ENCODE peak calls at places on chromosomes 7 and 10, in six cellular contexts. A, P, W, E, M and K are unnamed samples.

GRCh38 chr10:126199221-126199998 is 188.9 kb downstream of the ADAM12 start:
- DNase-seq in A (no peak), P (no peak), W (peak), E (no peak), M (no peak), K (no peak)

GRCh38 chr7:133061357-133061756 is 20.5 kb downstream of the CHCHD3 start:
- DNase-seq in A (no peak), P (no peak), W (no peak), E (peak), M (no peak), K (no peak)

GRCh38 chr7:14902589-14902963 is at the start of gene DGKB:
- DNase-seq in A (peak), P (peak), W (peak), E (peak), M (peak), K (peak)

GRCh38 chr7:134024729-134025128 is 102.4 kb upstream of the LRGUK start:
- DNase-seq in A (peak), P (no peak), W (peak), E (no peak), M (no peak), K (peak)

GRCh38 chr10:6513509-6513908 is 66.6 kb downstream of the PRKCQ start:
- DNase-seq in A (no peak), P (no peak), W (no peak), E (no peak), M (no peak), K (no peak)

GRCh38 chr7:134910214-134910890 is 76.0 kb upstream of the AGBL3 start:
- DNase-seq in A (no peak), P (no peak), W (no peak), E (no peak), M (no peak), K (no peak)

GRCh38 chr10:22500567-22501369 is 155.5 kb downstream of the SPAG6 start:
- DNase-seq in A (peak), P (no peak), W (no peak), E (no peak), M (no peak), K (no peak)

GRCh38 chr10:130021373-130021950 is 57.4 kb upstream of the EBF3 start:
- DNase-seq in A (no peak), P (no peak), W (peak), E (no peak), M (no peak), K (no peak)

GRCh38 chr10:74813860-74814259 is 12.5 kb upstream of the KAT6B start:
- DNase-seq in A (no peak), P (no peak), W (no peak), E (no peak), M (no peak), K (no peak)

GRCh38 chr10:72935358-72935757 is 19.2 kb downstream of the PLA2G12B start:
- DNase-seq in A (no peak), P (no peak), W (no peak), E (no peak), M (no peak), K (no peak)

GRCh38 chr7:133052826-133053225 is 29.1 kb downstream of the CHCHD3 start:
- DNase-seq in A (no peak), P (no peak), W (no peak), E (no peak), M (no peak), K (no peak)

GRCh38 chr7:8612584-8612983 is 179.2 kb downstream of the NXPH1 start:
- DNase-seq in A (no peak), P (no peak), W (no peak), E (no peak), M (no peak), K (no peak)

GRCh38 chr7:151311294-151311864 is 30.2 kb upstream of the NUB1 start:
- DNase-seq in A (no peak), P (no peak), W (no peak), E (no peak), M (no peak), K (peak)

GRCh38 chr10:130027716-130028464 is 63.8 kb upstream of the EBF3 start:
- DNase-seq in A (peak), P (no peak), W (no peak), E (no peak), M (no peak), K (no peak)

GRCh38 chr10:89563861-89564478 is 28.6 kb upstream of the SLC16A12 start:
- DNase-seq in A (peak), P (no peak), W (peak), E (peak), M (no peak), K (no peak)

GRCh38 chr10:97222346-97222961 is 36.7 kb upstream of the SLIT1 start:
- DNase-seq in A (peak), P (no peak), W (no peak), E (peak), M (no peak), K (no peak)

GRCh38 chr7:18202315-18203045 is 174.8 kb upstream of the PRPS1L1 start:
- DNase-seq in A (no peak), P (no peak), W (no peak), E (no peak), M (no peak), K (no peak)

GRCh38 chr10:1189166-1190051 is 133.2 kb downstream of the WDR37 start:
- DNase-seq in A (no peak), P (peak), W (no peak), E (no peak), M (peak), K (no peak)

GRCh38 chr10:46550795-46551700 is 5.4 kb downstream of the GPRIN2 start:
- DNase-seq in A (no peak), P (peak), W (no peak), E (no peak), M (peak), K (peak)

GRCh38 chr7:2906197-2906931 is 62.3 kb upstream of the GNA12 start:
- DNase-seq in A (no peak), P (peak), W (no peak), E (no peak), M (no peak), K (no peak)

GRCh38 chr10:22475857-22476600 is 130.7 kb downstream of the SPAG6 start:
- DNase-seq in A (peak), P (peak), W (no peak), E (peak), M (no peak), K (peak)

GRCh38 chr7:124856299-124856888 is 73.2 kb downstream of the POT1 start:
- DNase-seq in A (peak), P (no peak), W (peak), E (peak), M (no peak), K (no peak)

GRCh38 chr7:155676052-155676451 is 31.6 kb downstream of the RBM33 start:
- DNase-seq in A (no peak), P (no peak), W (no peak), E (no peak), M (no peak), K (no peak)

GRCh38 chr7:28155964-28156363 is 24.6 kb downstream of the JAZF1 start:
- DNase-seq in A (no peak), P (no peak), W (peak), E (no peak), M (no peak), K (no peak)

DNA sequence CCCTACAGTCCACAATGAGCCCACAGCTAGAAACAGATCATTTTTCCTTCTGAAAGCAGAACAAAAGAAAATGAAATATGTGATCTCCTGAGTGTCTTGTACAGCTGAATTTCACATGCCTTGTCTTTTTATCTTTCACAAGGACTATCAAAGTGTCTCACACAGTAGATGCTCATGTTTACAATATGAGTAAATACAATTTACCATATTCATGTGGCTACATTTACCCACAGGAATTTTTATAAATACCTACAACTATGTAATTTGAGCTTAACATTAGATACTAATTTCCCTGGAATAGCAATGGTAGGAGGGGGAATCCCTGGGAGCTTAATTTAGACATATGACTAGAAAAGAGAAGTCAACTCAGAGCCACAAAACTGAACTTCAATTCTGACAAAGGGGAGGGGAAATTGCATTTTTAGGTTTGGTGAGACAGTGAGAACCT is 186.2 kb downstream of the MACC1 start:
- DNase-seq in A (no peak), P (no peak), W (peak), E (no peak), M (no peak), K (no peak)
- H3K27ac ChIP-seq in A (peak), P (no peak), W (peak), E (no peak), M (no peak), K (no peak)

GRCh38 chr7:13016633-13017324 is 329.3 kb downstream of the ARL4A start:
- DNase-seq in A (no peak), P (no peak), W (peak), E (no peak), M (no peak), K (no peak)
- H3K27ac ChIP-seq in A (no peak), P (no peak), W (peak), E (no peak), M (no peak), K (no peak)

DNA sequence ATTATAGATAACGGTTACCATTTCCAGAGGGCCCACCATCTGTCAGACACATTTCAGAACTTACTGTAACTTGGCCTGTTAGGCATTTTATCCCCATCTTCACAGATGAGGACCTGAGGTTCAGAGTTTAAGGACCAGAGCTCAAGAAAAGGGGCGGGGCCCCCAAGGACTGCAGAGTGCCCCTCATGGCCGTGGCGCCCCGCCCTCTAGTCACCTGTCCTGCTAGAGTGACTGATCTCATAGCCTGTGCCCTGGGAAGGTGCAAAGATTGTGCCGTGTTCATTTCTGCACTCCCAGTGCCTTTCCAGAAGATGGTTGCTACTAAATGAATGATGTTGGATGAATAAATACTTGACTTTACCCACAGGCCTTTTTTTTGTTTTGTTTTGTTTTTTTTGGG is 107.0 kb downstream of the XRCC2 start:
- DNase-seq in A (no peak), P (no peak), W (no peak), E (no peak), M (no peak), K (no peak)
- H3K27ac ChIP-seq in A (no peak), P (no peak), W (no peak), E (no peak), M (no peak), K (no peak)

GRCh38 chr10:31604141-31604540 is 285.1 kb downstream of the ZEB1 start:
- DNase-seq in A (no peak), P (peak), W (no peak), E (no peak), M (no peak), K (no peak)

GRCh38 chr10:31601136-31601535 is 282.1 kb downstream of the ZEB1 start:
- DNase-seq in A (no peak), P (no peak), W (no peak), E (no peak), M (no peak), K (no peak)

GRCh38 chr10:31603245-31604087 is 284.4 kb downstream of the ZEB1 start:
- DNase-seq in A (peak), P (peak), W (peak), E (peak), M (peak), K (peak)

GRCh38 chr10:31604646-31605170 is 285.7 kb downstream of the ZEB1 start:
- DNase-seq in A (no peak), P (no peak), W (no peak), E (no peak), M (no peak), K (no peak)

GRCh38 chr10:31602541-31603244 is 283.7 kb downstream of the ZEB1 start:
- DNase-seq in A (peak), P (peak), W (peak), E (peak), M (peak), K (peak)
- H3K27ac ChIP-seq in A (peak), P (peak), W (peak), E (peak), M (peak), K (peak)

GRCh38 chr7:24972166-24972477 is 7.9 kb downstream of the OSBPL3 start:
- DNase-seq in A (no peak), P (no peak), W (no peak), E (no peak), M (no peak), K (no peak)
- H3K27ac ChIP-seq in A (peak), P (no peak), W (peak), E (no peak), M (no peak), K (no peak)

GRCh38 chr10:114508376-114508775 is 104.1 kb upstream of the AFAP1L2 start:
- DNase-seq in A (no peak), P (peak), W (no peak), E (no peak), M (no peak), K (peak)
- H3K27ac ChIP-seq in A (no peak), P (no peak), W (no peak), E (no peak), M (peak), K (peak)